ENCODE peak calls at places on chromosomes 2 and 18, in six cellular contexts. K, T, R, V, C and O are unnamed samples.

GRCh38 chr18:46042571-46043123 is 29.4 kb downstream of the PSTPIP2 start:
- DNase-seq in K (peak; percentile 84), T (no peak), R (peak; percentile 26), C (no peak), V (no peak), O (no peak)

GRCh38 chr2:43133708-43134570 is 92.5 kb downstream of the ZFP36L2 start:
- DNase-seq in T (peak; percentile 63), V (peak; percentile 72), K (no peak), R (peak; percentile 86), C (no peak), O (peak; percentile 44)

GRCh38 chr18:56423626-56424025 is 214.8 kb downstream of the TXNL1 start:
- DNase-seq in T (no peak), V (no peak), R (no peak), K (no peak), C (no peak), O (no peak)

GRCh38 chr2:39468574-39469331 is 31.7 kb upstream of the MAP4K3 start:
- DNase-seq in C (no peak), R (no peak), T (no peak), K (peak; percentile 80), V (no peak), O (no peak)

GRCh38 chr2:104860141-104860790 is 6.4 kb downstream of the POU3F3 start:
- DNase-seq in T (no peak), R (no peak), C (no peak), K (no peak), V (no peak), O (no peak)

GRCh38 chr2:109284816-109285215 is 155.8 kb downstream of the SH3RF3 start:
- DNase-seq in R (no peak), K (peak; percentile 73), C (no peak), T (no peak), V (peak; percentile 88), O (no peak)

GRCh38 chr2:54065411-54065810 is 50.0 kb upstream of the ACYP2 start:
- DNase-seq in T (no peak), R (no peak), K (no peak), V (no peak), C (no peak), O (no peak)

GRCh38 chr2:179179719-179180118 is 84.9 kb downstream of the SESTD1 start:
- DNase-seq in C (no peak), T (no peak), K (no peak), V (no peak), R (no peak), O (no peak)

GRCh38 chr2:195160959-195161358 is 496.1 kb upstream of the SLC39A10 start:
- DNase-seq in V (no peak), C (no peak), K (no peak), R (no peak), T (no peak), O (no peak)

GRCh38 chr18:42937434-42937833 is 178.1 kb downstream of the RIT2 start:
- DNase-seq in C (no peak), R (no peak), V (no peak), K (peak; percentile 32), T (no peak), O (no peak)

GRCh38 chr2:233706720-233707119 is 6.0 kb upstream of the UGT1A5 start:
- DNase-seq in V (no peak), R (no peak), C (no peak), T (no peak), K (peak; percentile 62), O (no peak)

GRCh38 chr2:1300284-1300683 is 113.0 kb upstream of the TPO start:
- DNase-seq in R (no peak), C (no peak), V (no peak), T (no peak), K (no peak), O (no peak)

GRCh38 chr2:197191177-197191947 is 119.2 kb downstream of the ANKRD44 start:
- DNase-seq in K (peak; percentile 63), T (no peak), R (no peak), V (no peak), C (no peak), O (peak; percentile 67)

GRCh38 chr18:25896178-25896780 is 194.1 kb downstream of the SS18 start:
- DNase-seq in R (peak; percentile 48), V (no peak), C (no peak), K (peak; percentile 66), T (no peak), O (peak; percentile 47)

GRCh38 chr2:47205576-47206141 is 50.6 kb upstream of the STPG4 start:
- DNase-seq in K (peak; percentile 73), C (no peak), T (no peak), V (peak; percentile 85), R (no peak), O (no peak)

GRCh38 chr2:148132400-148132799 is 111.5 kb downstream of the MBD5 start:
- DNase-seq in K (peak; percentile 47), V (no peak), C (no peak), R (no peak), T (no peak), O (no peak)

GRCh38 chr2:219418155-219418569 is at the start of gene DES:
- DNase-seq in T (no peak), K (peak; percentile 38), R (no peak), C (no peak), V (peak; percentile 87), O (no peak)

GRCh38 chr2:37148325-37148724 is 8.5 kb downstream of the EIF2AK2 start:
- DNase-seq in K (no peak), R (no peak), T (no peak), C (no peak), V (no peak), O (no peak)

GRCh38 chr2:27249891-27250651 is 12.8 kb downstream of the SLC30A3 start:
- DNase-seq in V (peak; percentile 83), K (peak; percentile 59), R (peak; percentile 83), C (no peak), T (peak; percentile 27), O (peak; percentile 64)

GRCh38 chr2:5391361-5391760 is 300.8 kb upstream of the SOX11 start:
- DNase-seq in T (no peak), K (no peak), C (no peak), V (peak; percentile 78), R (no peak), O (no peak)

GRCh38 chr2:144546933-144547332 is 27.0 kb upstream of the ZEB2 start:
- DNase-seq in K (no peak), R (no peak), T (no peak), V (no peak), C (no peak), O (no peak)

GRCh38 chr2:152847067-152847466 is 128.6 kb downstream of the ARL6IP6 start:
- DNase-seq in C (no peak), K (peak; percentile 19), T (no peak), V (no peak), R (no peak), O (no peak)

GRCh38 chr2:30253873-30254691 is 22.7 kb downstream of the LBH start:
- DNase-seq in K (no peak), R (no peak), V (no peak), T (no peak), C (no peak), O (no peak)

GRCh38 chr2:162915858-162916257 is 77.3 kb upstream of the KCNH7 start:
- DNase-seq in C (no peak), V (no peak), R (no peak), T (no peak), K (no peak), O (no peak)

GRCh38 chr2:211114826-211115450 is 558.5 kb downstream of the CPS1 start:
- DNase-seq in V (no peak), C (no peak), K (peak; percentile 29), T (no peak), R (no peak), O (no peak)

GRCh38 chr2:101119431-101119830 is 31.8 kb downstream of the TBC1D8 start:
- DNase-seq in V (peak; percentile 80), T (no peak), K (peak; percentile 57), R (no peak), C (no peak), O (no peak)